ENCODE peak calls at places on chromosomes 2 and 18, in four cellular contexts. One of them, this sample, is unnamed.

GRCh38 chr2:118881490-118882129 is 34.2 kb upstream of the EN1 start:
- DNase-seq in keratinocyte: peak
- DNase-seq in GM12865: peak
- DNase-seq in HFF-Myc: no peak
- DNase-seq in this sample: peak

GRCh38 chr2:75403991-75404428 is 156.7 kb downstream of the EVA1A start:
- DNase-seq in HFF-Myc: peak
- DNase-seq in keratinocyte: no peak
- DNase-seq in GM12865: peak
- DNase-seq in this sample: peak

GRCh38 chr18:12597775-12598174 is 60.1 kb downstream of the SPIRE1 start:
- DNase-seq in HFF-Myc: peak
- DNase-seq in GM12865: no peak
- DNase-seq in keratinocyte: peak
- DNase-seq in this sample: peak

GRCh38 chr18:57436193-57436964 is 1.2 kb downstream of the ONECUT2 start:
- DNase-seq in GM12865: no peak
- DNase-seq in keratinocyte: no peak
- DNase-seq in HFF-Myc: no peak
- DNase-seq in this sample: no peak

GRCh38 chr2:147553743-147554142 is 291.1 kb upstream of the ACVR2A start:
- DNase-seq in HFF-Myc: no peak
- DNase-seq in keratinocyte: no peak
- DNase-seq in GM12865: no peak
- DNase-seq in this sample: no peak

GRCh38 chr2:207223051-207223450 is 57.3 kb upstream of the KLF7 start:
- DNase-seq in HFF-Myc: no peak
- DNase-seq in GM12865: peak
- DNase-seq in keratinocyte: no peak
- DNase-seq in this sample: peak

GRCh38 chr2:106160786-106161261 is 33.3 kb downstream of the UXS1 start:
- DNase-seq in keratinocyte: no peak
- DNase-seq in GM12865: no peak
- DNase-seq in HFF-Myc: no peak
- DNase-seq in this sample: no peak

GRCh38 chr2:144215701-144216675 is 303.9 kb downstream of the ZEB2 start:
- DNase-seq in HFF-Myc: no peak
- DNase-seq in GM12865: peak
- DNase-seq in keratinocyte: no peak
- DNase-seq in this sample: no peak

GRCh38 chr2:96872591-96873349 is 2.9 kb upstream of the SEMA4C start:
- DNase-seq in HFF-Myc: no peak
- DNase-seq in GM12865: no peak
- DNase-seq in keratinocyte: no peak
- DNase-seq in this sample: no peak

GRCh38 chr2:45439788-45440773 is 171.0 kb downstream of the SRBD1 start:
- DNase-seq in GM12865: peak
- DNase-seq in HFF-Myc: no peak
- DNase-seq in keratinocyte: no peak
- DNase-seq in this sample: no peak

GRCh38 chr2:16632615-16633014 is 33.0 kb downstream of the CYRIA start:
- DNase-seq in GM12865: no peak
- DNase-seq in HFF-Myc: no peak
- DNase-seq in keratinocyte: no peak
- DNase-seq in this sample: no peak

GRCh38 chr2:48448274-48449061 is 81.5 kb upstream of the STON1 start:
- DNase-seq in keratinocyte: no peak
- DNase-seq in HFF-Myc: no peak
- DNase-seq in GM12865: peak
- DNase-seq in this sample: no peak

GRCh38 chr2:98663521-98664090 is 55.2 kb downstream of the UNC50 start:
- DNase-seq in keratinocyte: no peak
- DNase-seq in HFF-Myc: no peak
- DNase-seq in GM12865: no peak
- DNase-seq in this sample: no peak

DNA sequence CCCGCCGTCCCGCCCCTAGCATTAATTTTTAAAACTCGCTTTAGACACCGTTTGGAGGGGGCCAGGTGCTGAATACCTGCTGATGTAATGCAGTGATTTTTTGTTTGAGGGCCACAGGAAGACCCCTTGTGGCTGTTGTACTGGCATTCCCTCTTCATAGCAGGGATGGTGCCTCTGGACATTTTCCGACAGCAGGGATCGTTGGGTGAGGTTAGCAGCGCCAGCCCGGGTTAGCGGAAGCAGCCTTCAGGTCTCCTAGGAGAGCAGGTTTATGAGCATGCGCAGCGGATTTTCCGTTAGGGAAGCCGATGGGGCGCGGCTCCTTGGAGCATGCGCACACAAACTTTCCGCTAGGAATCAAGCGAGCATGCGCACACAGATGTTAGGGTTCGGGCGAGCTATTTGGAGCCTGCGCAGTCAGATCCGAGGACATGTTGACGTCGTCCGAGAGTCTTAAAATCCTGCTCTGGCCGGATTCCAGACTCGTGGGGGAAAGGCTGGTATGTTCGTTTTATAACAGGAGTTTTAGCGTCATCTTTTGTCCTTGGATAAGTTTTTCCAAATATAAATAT is 17.2 kb upstream of the C2orf74 start:
- DNase-seq in GM12865: peak
- DNase-seq in keratinocyte: peak
- DNase-seq in HFF-Myc: peak
- DNase-seq in this sample: peak
- H3K4me3 ChIP-seq in GM12865: peak
- H3K4me3 ChIP-seq in keratinocyte: peak
- H3K4me3 ChIP-seq in HFF-Myc: peak
- H3K4me3 ChIP-seq in this sample: peak

DNA sequence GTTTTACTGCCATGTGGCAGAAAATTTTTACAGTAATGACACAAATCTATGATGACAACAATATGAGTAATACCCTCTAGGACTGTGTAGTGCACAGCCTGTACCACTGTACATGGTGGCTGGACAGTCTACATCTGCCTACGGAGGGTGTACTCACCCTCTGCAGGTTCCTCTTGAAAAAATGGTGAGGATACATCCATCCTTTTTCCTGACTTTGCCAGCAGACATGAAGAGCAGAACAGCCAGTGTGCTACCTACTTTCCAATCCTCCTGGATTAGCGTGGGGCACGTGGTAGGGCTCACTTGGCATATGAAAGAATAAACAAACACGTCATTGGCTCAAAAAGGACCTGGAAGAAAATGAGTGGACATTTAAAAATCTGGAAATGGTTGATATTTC is 62.6 kb downstream of the TRPM8 start:
- DNase-seq in keratinocyte: no peak
- DNase-seq in GM12865: no peak
- DNase-seq in HFF-Myc: no peak
- DNase-seq in this sample: no peak
- H3K4me3 ChIP-seq in keratinocyte: no peak
- H3K4me3 ChIP-seq in GM12865: no peak
- H3K4me3 ChIP-seq in HFF-Myc: no peak
- H3K4me3 ChIP-seq in this sample: no peak

GRCh38 chr18:24432618-24433017 is 6.1 kb downstream of the IMPACT start:
- DNase-seq in GM12865: no peak
- DNase-seq in HFF-Myc: no peak
- DNase-seq in keratinocyte: no peak
- DNase-seq in this sample: no peak

GRCh38 chr18:24436939-24437338 is 10.5 kb downstream of the IMPACT start:
- DNase-seq in keratinocyte: no peak
- DNase-seq in HFF-Myc: no peak
- DNase-seq in GM12865: no peak
- DNase-seq in this sample: no peak
- H3K4me3 ChIP-seq in keratinocyte: no peak
- H3K4me3 ChIP-seq in HFF-Myc: no peak
- H3K4me3 ChIP-seq in GM12865: no peak
- H3K4me3 ChIP-seq in this sample: no peak

GRCh38 chr2:52429740-52430139 is 1337.9 kb upstream of the CHAC2 start:
- DNase-seq in keratinocyte: no peak
- DNase-seq in GM12865: no peak
- DNase-seq in HFF-Myc: no peak
- DNase-seq in this sample: no peak
- H3K4me3 ChIP-seq in keratinocyte: no peak
- H3K4me3 ChIP-seq in GM12865: no peak
- H3K4me3 ChIP-seq in HFF-Myc: no peak
- H3K4me3 ChIP-seq in this sample: no peak

GRCh38 chr2:238163494-238164198 is 4.9 kb downstream of the ERFE start:
- DNase-seq in GM12865: no peak
- DNase-seq in keratinocyte: no peak
- DNase-seq in HFF-Myc: no peak
- DNase-seq in this sample: no peak
- H3K4me3 ChIP-seq in GM12865: no peak
- H3K4me3 ChIP-seq in keratinocyte: peak
- H3K4me3 ChIP-seq in HFF-Myc: no peak
- H3K4me3 ChIP-seq in this sample: no peak

DNA sequence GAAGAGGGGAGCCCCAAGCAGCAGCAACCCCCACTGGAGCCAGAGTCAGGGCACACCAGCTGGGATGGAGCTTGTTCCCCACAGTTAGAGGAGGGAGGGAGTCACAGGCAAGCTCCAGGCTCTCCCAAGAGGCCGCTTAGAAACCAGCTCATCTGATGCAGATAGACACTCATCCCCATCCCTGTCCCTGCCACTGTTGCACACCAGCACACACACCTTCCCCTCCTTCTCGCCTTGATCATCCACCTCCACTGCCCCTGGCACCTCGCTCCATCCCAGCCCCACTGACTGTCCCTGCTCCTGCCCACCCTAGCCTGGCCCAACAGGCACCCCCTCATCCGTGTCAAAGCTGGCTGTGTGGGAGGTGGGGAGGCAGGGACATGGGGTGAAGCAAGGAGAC is 1.5 kb upstream of the RUFY4 start:
- DNase-seq in GM12865: no peak
- DNase-seq in keratinocyte: no peak
- DNase-seq in HFF-Myc: no peak
- DNase-seq in this sample: no peak
- H3K4me3 ChIP-seq in GM12865: no peak
- H3K4me3 ChIP-seq in keratinocyte: no peak
- H3K4me3 ChIP-seq in HFF-Myc: no peak
- H3K4me3 ChIP-seq in this sample: no peak

DNA sequence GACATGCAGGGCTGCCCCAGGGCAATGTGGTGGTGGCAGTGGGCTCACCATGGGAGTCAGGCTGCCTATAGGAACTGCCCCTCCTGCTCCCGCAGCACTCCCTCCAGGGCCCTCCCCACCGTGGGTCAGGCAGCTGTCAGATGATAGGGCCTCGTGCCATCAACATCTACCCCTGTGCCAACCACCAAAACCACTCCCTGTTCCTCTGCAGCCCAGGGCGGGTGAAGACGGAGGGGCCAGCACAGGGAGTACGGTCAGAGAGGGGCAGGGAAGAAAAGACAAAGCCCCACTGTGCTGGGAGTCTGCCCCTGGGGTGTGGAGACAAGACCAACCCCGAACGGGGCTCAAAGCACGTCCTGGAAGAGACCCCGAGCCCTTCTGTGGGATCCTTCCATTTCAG is 97.4 kb downstream of the TNS1 start:
- DNase-seq in HFF-Myc: no peak
- DNase-seq in keratinocyte: no peak
- DNase-seq in GM12865: no peak
- DNase-seq in this sample: no peak
- H3K4me3 ChIP-seq in HFF-Myc: no peak
- H3K4me3 ChIP-seq in keratinocyte: no peak
- H3K4me3 ChIP-seq in GM12865: no peak
- H3K4me3 ChIP-seq in this sample: no peak

GRCh38 chr2:202270487-202270886 is 4.9 kb downstream of the NOP58 start:
- DNase-seq in HFF-Myc: no peak
- DNase-seq in keratinocyte: no peak
- DNase-seq in GM12865: peak
- DNase-seq in this sample: no peak
- H3K4me3 ChIP-seq in HFF-Myc: peak
- H3K4me3 ChIP-seq in keratinocyte: no peak
- H3K4me3 ChIP-seq in GM12865: peak
- H3K4me3 ChIP-seq in this sample: no peak

GRCh38 chr18:5519448-5520362 is 24.1 kb downstream of the EPB41L3 start:
- DNase-seq in HFF-Myc: no peak
- DNase-seq in GM12865: no peak
- DNase-seq in keratinocyte: no peak
- DNase-seq in this sample: no peak
- H3K4me3 ChIP-seq in HFF-Myc: no peak
- H3K4me3 ChIP-seq in GM12865: no peak
- H3K4me3 ChIP-seq in keratinocyte: no peak
- H3K4me3 ChIP-seq in this sample: no peak